ENCODE peak calls at places on chromosomes 1 and 21, in nine cellular contexts. Z, O, U, B, V, T, P, S and L are unnamed samples.

GRCh38 chr1:214332950-214333798 is 52.2 kb downstream of the SMYD2 start:
- DNase-seq in Z (no peak), O (peak), U (peak), B (no peak), V (peak), T (no peak), P (peak), S (peak), L (peak)

GRCh38 chr1:53498555-53499142 is 39.5 kb downstream of the DMRTB1 start:
- DNase-seq in Z (no peak), O (peak), U (no peak), B (no peak), V (no peak), T (no peak), P (no peak), S (no peak), L (no peak)

GRCh38 chr1:69648486-69648885 is 80.8 kb downstream of the LRRC7 start:
- DNase-seq in Z (no peak), O (peak), U (no peak), B (no peak), V (no peak), T (no peak), P (no peak), S (no peak), L (no peak)

GRCh38 chr1:162697140-162697895 is 65.1 kb downstream of the DDR2 start:
- DNase-seq in Z (no peak), O (no peak), U (no peak), B (no peak), V (no peak), T (no peak), P (no peak), S (no peak), L (no peak)

GRCh38 chr21:41957991-41958766 is 4.4 kb upstream of the C2CD2 start:
- DNase-seq in Z (no peak), O (peak), U (peak), B (peak), V (peak), T (no peak), P (peak), S (peak), L (peak)

GRCh38 chr1:172397221-172397620 is 23.3 kb upstream of the C1orf105 start:
- DNase-seq in Z (no peak), O (peak), U (no peak), B (no peak), V (no peak), T (no peak), P (no peak), S (no peak), L (no peak)

GRCh38 chr21:39429445-39429844 is 16.1 kb downstream of the LCA5L start:
- DNase-seq in Z (no peak), O (no peak), U (no peak), B (no peak), V (no peak), T (no peak), P (no peak), S (no peak), L (no peak)

GRCh38 chr1:42750041-42750440 is 10.0 kb upstream of the CLDN19 start:
- DNase-seq in Z (no peak), O (no peak), U (no peak), B (peak), V (no peak), T (no peak), P (no peak), S (no peak), L (no peak)

GRCh38 chr1:243434594-243434993 is 178.8 kb downstream of the SDCCAG8 start:
- DNase-seq in Z (no peak), O (peak), U (no peak), B (no peak), V (no peak), T (no peak), P (no peak), S (no peak), L (no peak)

GRCh38 chr1:232596666-232597303 is 33.1 kb downstream of the SIPA1L2 start:
- DNase-seq in Z (no peak), O (no peak), U (peak), B (no peak), V (no peak), T (no peak), P (no peak), S (no peak), L (no peak)

GRCh38 chr1:20343149-20343936 is 52.7 kb downstream of the VWA5B1 start:
- DNase-seq in Z (no peak), O (no peak), U (no peak), B (no peak), V (no peak), T (peak), P (no peak), S (peak), L (peak)

GRCh38 chr1:215710340-215710971 is 143.4 kb downstream of the KCTD3 start:
- DNase-seq in Z (no peak), O (peak), U (no peak), B (no peak), V (no peak), T (no peak), P (no peak), S (no peak), L (no peak)

GRCh38 chr1:60876952-60877351 is 205.4 kb upstream of the NFIA start:
- DNase-seq in Z (no peak), O (no peak), U (no peak), B (no peak), V (no peak), T (no peak), P (no peak), S (no peak), L (no peak)

GRCh38 chr1:103256490-103256889 is 148.2 kb upstream of the COL11A1 start:
- DNase-seq in Z (no peak), O (peak), U (no peak), B (no peak), V (no peak), T (no peak), P (no peak), S (no peak), L (no peak)

GRCh38 chr1:114691061-114691460 is 4.3 kb downstream of the AMPD1 start:
- DNase-seq in Z (no peak), O (no peak), U (no peak), B (no peak), V (no peak), T (no peak), P (no peak), S (no peak), L (no peak)

GRCh38 chr1:33715195-33715811 is 148.6 kb upstream of the HMGB4 start:
- DNase-seq in Z (no peak), O (no peak), U (no peak), B (peak), V (no peak), T (no peak), P (no peak), S (no peak), L (no peak)

GRCh38 chr21:44354001-44354405 is 582 bp downstream of the TRPM2 start:
- DNase-seq in Z (no peak), O (no peak), U (no peak), B (no peak), V (no peak), T (no peak), P (no peak), S (no peak), L (no peak)

GRCh38 chr21:36990508-36991205 is 15.8 kb upstream of the RIPPLY3 start:
- DNase-seq in Z (no peak), O (no peak), U (no peak), B (no peak), V (no peak), T (no peak), P (no peak), S (no peak), L (no peak)

GRCh38 chr1:160371691-160372208 is 4.9 kb downstream of the NHLH1 start:
- DNase-seq in Z (no peak), O (no peak), U (no peak), B (no peak), V (no peak), T (no peak), P (no peak), S (no peak), L (no peak)

GRCh38 chr1:59511476-59512465 is 214.9 kb downstream of the FGGY start:
- DNase-seq in Z (no peak), O (no peak), U (no peak), B (no peak), V (no peak), T (no peak), P (peak), S (peak), L (peak)

GRCh38 chr1:38790422-38791212 is 69.0 kb downstream of the RRAGC start:
- DNase-seq in Z (no peak), O (no peak), U (no peak), B (peak), V (no peak), T (no peak), P (no peak), S (no peak), L (no peak)

GRCh38 chr1:229129306-229130027 is 141.4 kb upstream of the RAB4A start:
- DNase-seq in Z (no peak), O (no peak), U (no peak), B (no peak), V (no peak), T (peak), P (no peak), S (no peak), L (no peak)

GRCh38 chr1:185050823-185051451 is 5.6 kb downstream of the RNF2 start:
- DNase-seq in Z (no peak), O (no peak), U (no peak), B (no peak), V (no peak), T (no peak), P (no peak), S (no peak), L (no peak)

GRCh38 chr1:237394263-237394662 is 352.3 kb downstream of the RYR2 start:
- DNase-seq in Z (no peak), O (no peak), U (no peak), B (no peak), V (no peak), T (no peak), P (no peak), S (no peak), L (no peak)

GRCh38 chr21:29238967-29239289 is 59.8 kb upstream of the BACH1 start:
- DNase-seq in Z (no peak), O (peak), U (no peak), B (no peak), V (no peak), T (no peak), P (peak), S (no peak), L (no peak)

GRCh38 chr1:46418976-46419375 is 24.9 kb downstream of the FAAH start:
- DNase-seq in Z (no peak), O (no peak), U (no peak), B (no peak), V (no peak), T (no peak), P (no peak), S (no peak), L (no peak)

DNA sequence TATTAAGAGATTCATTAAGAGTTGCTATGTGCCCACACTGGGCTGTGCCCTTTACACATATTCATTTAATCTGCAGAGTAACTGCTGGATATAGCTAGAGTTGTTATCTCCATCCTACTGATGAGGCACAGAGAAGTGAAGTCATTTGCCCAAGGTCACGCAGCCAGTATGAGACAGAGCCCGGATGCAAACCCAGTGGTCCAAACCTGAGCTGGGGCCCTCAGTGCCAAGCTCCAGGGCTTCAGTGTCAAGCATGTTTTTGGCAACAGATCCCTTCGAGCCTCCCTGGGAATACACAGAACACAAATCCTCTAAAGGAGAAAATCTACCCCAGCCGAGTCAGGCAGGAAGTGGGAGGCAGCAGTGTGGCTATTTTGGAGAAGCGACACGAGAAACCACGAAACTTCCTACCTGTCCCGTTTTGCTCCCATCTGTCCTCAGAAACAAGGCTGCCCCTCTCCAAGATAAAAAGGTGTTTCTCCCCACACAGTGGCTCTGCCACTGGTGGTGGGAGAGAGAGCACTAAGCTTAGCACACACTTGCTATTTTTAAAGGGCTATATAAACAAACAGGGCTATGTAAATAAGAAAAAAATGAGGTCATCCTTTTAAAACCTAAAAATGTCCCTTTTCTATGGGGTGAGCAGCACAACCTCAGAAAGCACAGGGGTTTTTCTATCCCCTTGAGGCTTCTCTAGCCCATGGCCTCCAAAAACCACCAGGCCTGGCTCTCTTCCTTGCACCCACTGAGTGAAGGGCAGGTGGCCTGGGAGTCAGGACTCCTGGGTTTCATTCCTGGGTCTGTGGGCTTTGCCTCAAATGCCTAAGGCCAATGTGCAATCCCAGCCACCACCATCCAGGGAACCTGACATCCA is 138.6 kb upstream of the EDN2 start:
- DNase-seq in Z (no peak), O (peak), U (no peak), B (no peak), V (no peak), T (no peak), P (no peak), S (no peak), L (no peak)
- TF ChIP-seq POLR2A in Z (no peak), O (no peak), U (no peak), B (no peak), V (no peak), T (no peak), P (no peak), S (no peak), L (no peak)

DNA sequence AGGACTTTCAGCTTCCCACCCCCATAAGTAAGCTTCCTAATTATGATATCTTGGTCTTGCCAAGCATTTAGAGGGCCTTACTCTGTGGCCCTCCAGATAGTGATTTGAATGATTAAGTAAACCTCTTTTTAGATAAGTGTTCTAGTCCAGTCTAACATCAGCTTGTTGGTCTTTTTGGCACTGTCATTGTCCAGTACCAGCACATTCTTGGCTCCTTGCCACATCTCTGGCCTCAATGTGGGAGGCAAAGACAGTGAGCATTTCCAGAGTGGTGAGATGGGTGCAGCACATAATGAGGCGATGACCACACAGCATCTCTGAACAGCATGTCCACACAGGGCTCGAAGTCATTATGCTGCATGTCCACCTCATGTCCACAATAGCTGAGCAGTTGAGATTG is 6.1 kb downstream of the CAPZA1 start:
- DNase-seq in Z (no peak), O (no peak), U (peak), B (no peak), V (peak), T (no peak), P (no peak), S (no peak), L (peak)
- TF ChIP-seq POLR2A in Z (no peak), O (no peak), U (no peak), B (no peak), V (no peak), T (no peak), P (no peak), S (no peak), L (no peak)

GRCh38 chr1:212794561-212795014 is 2.9 kb downstream of the TATDN3 start:
- DNase-seq in Z (no peak), O (no peak), U (no peak), B (no peak), V (no peak), T (no peak), P (no peak), S (no peak), L (no peak)
- TF ChIP-seq POLR2A in Z (no peak), O (no peak), U (no peak), B (no peak), V (no peak), T (no peak), P (no peak), S (no peak), L (no peak)

DNA sequence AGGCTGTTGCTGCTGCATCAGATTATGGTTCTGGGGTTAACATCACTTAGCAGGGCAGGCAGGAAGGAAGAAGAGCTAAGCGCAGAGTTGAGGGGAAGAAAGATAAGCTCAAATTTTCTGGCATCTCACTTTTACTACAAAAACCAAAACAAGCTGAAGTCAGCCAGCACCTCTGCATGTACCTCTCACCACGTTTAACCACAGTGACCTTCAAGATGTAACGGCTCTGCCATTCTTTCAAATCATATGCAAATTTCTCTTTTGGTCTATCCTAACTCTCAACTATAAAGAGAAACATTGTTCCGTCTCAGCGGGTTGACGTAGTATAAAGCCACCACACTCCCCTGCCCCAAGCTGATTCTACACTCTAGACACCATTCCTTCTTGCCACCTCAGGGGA is 154.4 kb downstream of the OMA1 start:
- DNase-seq in Z (no peak), O (no peak), U (no peak), B (no peak), V (no peak), T (no peak), P (no peak), S (no peak), L (no peak)
- TF ChIP-seq POLR2A in Z (no peak), O (no peak), U (no peak), B (no peak), V (no peak), T (no peak), P (no peak), S (no peak), L (no peak)

GRCh38 chr1:91635763-91636162 is 135.1 kb downstream of the CDC7 start:
- DNase-seq in Z (no peak), O (no peak), U (no peak), B (no peak), V (no peak), T (no peak), P (no peak), S (no peak), L (no peak)

GRCh38 chr1:91640877-91641526 is 140.4 kb downstream of the CDC7 start:
- DNase-seq in Z (no peak), O (no peak), U (no peak), B (no peak), V (no peak), T (no peak), P (no peak), S (no peak), L (no peak)

GRCh38 chr1:91633438-91633837 is 132.8 kb downstream of the CDC7 start:
- DNase-seq in Z (no peak), O (no peak), U (no peak), B (no peak), V (no peak), T (no peak), P (no peak), S (no peak), L (no peak)

GRCh38 chr1:91631718-91632330 is 131.2 kb downstream of the CDC7 start:
- DNase-seq in Z (no peak), O (no peak), U (no peak), B (no peak), V (no peak), T (no peak), P (no peak), S (no peak), L (no peak)

GRCh38 chr1:91637539-91637994 is 136.9 kb downstream of the CDC7 start:
- DNase-seq in Z (no peak), O (no peak), U (no peak), B (no peak), V (no peak), T (peak), P (no peak), S (no peak), L (no peak)
- TF ChIP-seq POLR2A in Z (no peak), O (no peak), U (no peak), B (no peak), V (no peak), T (no peak), P (no peak), S (no peak), L (no peak)

GRCh38 chr1:84689514-84690396 is 506 bp downstream of the SSX2IP start:
- DNase-seq in Z (peak), O (peak), U (no peak), B (peak), V (peak), T (peak), P (peak), S (peak), L (peak)

GRCh38 chr1:84691139-84691783 is 1.0 kb upstream of the SSX2IP start:
- DNase-seq in Z (no peak), O (no peak), U (no peak), B (no peak), V (no peak), T (no peak), P (no peak), S (no peak), L (no peak)

GRCh38 chr1:84692391-84692790 is 2.1 kb upstream of the SSX2IP start:
- DNase-seq in Z (no peak), O (no peak), U (no peak), B (no peak), V (no peak), T (no peak), P (no peak), S (no peak), L (no peak)

GRCh38 chr1:84688461-84689061 is 1.7 kb downstream of the SSX2IP start:
- DNase-seq in Z (no peak), O (no peak), U (no peak), B (no peak), V (no peak), T (no peak), P (no peak), S (no peak), L (no peak)

GRCh38 chr1:84690397-84691138 is at the start of gene SSX2IP:
- DNase-seq in Z (peak), O (peak), U (peak), B (peak), V (peak), T (peak), P (peak), S (peak), L (peak)
- TF ChIP-seq POLR2A in Z (no peak), O (no peak), U (peak), B (no peak), V (no peak), T (no peak), P (peak), S (no peak), L (peak)

GRCh38 chr1:150363426-150364230 is at the start of gene RPRD2:
- DNase-seq in Z (peak), O (peak), U (peak), B (peak), V (peak), T (peak), P (peak), S (peak), L (peak)

GRCh38 chr1:150366416-150367296 is 2.7 kb downstream of the RPRD2 start:
- DNase-seq in Z (no peak), O (peak), U (no peak), B (peak), V (no peak), T (no peak), P (no peak), S (no peak), L (no peak)

GRCh38 chr1:150362721-150363425 is 1.1 kb upstream of the RPRD2 start:
- DNase-seq in Z (no peak), O (no peak), U (peak), B (peak), V (no peak), T (peak), P (no peak), S (no peak), L (peak)

GRCh38 chr1:150365945-150366344 is 2.0 kb downstream of the RPRD2 start:
- DNase-seq in Z (no peak), O (peak), U (no peak), B (peak), V (no peak), T (no peak), P (no peak), S (no peak), L (no peak)

DNA sequence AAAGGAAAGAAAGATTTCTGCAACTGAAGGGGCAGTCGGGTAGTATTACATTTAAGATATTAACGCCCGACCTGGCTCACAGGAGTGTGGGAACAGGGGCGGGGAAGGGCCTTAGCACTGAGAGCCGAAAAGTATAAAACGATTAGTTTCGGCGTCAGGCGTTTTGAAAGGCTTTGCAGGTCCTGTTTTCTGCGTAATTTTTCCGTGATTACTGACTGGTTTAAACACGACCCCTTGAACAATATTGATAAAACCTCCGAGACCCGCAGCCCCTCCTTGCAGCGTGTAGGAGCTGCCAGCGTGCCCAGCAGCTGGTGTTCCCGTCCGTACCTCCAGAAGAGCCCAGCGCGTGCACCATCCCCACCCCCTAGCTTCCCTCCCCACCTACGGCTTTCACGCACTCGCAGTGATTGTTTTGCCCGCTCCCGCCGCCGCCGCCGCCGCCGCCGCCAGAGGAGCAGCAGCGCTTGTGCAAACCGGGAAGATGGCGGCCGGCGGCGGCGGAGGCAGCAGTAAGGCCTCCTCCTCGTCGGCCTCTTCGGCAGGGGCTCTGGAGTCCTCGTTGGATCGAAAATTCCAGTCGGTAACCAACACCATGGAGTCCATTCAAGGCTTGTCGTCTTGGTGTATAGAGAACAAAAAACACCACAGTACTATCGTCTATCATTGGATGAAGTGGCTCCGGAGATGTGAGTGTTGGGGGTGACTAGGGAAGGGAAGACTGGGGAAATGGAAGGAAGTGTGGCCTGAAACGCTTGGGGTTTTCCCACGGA is 470 bp downstream of the RPRD2 start:
- DNase-seq in Z (peak), O (peak), U (peak), B (peak), V (peak), T (peak), P (peak), S (peak), L (peak)
- TF ChIP-seq POLR2A in Z (no peak), O (peak), U (peak), B (no peak), V (no peak), T (no peak), P (no peak), S (no peak), L (no peak)